ENCODE peak calls at places on chromosomes 4 and X, in eight cellular contexts. X is ELR, S is hypothalamus, E is kidney glomerular epithelial cell, U is sciatic nerve, Z is Right ventricle myocardium inferior, M is endothelial cell, B is tibial nerve. P is an unnamed sample.

GRCh38 chr4:2587215-2587823 is 50.9 kb downstream of the FAM193A start:
- DNase-seq in X (no peak), S (no peak), E (no peak), U (no peak), Z (no peak), M (no peak), B (no peak), P (no peak)

GRCh38 chr4:2071252-2071911 is 12.3 kb downstream of the NAT8L start:
- DNase-seq in X (no peak), S (peak), E (no peak), U (no peak), Z (peak), M (no peak), B (no peak), P (no peak)

GRCh38 chr4:182531555-182532162 is 288.5 kb downstream of the TENM3 start:
- DNase-seq in X (no peak), S (no peak), E (no peak), U (no peak), Z (no peak), M (no peak), B (no peak), P (no peak)

GRCh38 chrX:40082447-40083119 is 15.2 kb downstream of the BCOR start:
- DNase-seq in X (no peak), S (no peak), E (no peak), U (no peak), Z (no peak), M (no peak), B (no peak), P (no peak)

GRCh38 chrX:24259544-24260240 is 54.2 kb downstream of the SUPT20HL2 start:
- DNase-seq in X (peak), S (peak), E (peak), U (no peak), Z (no peak), M (peak), B (no peak), P (peak)

GRCh38 chrX:18464500-18464899 is 39.1 kb downstream of the CDKL5 start:
- DNase-seq in X (no peak), S (no peak), E (no peak), U (no peak), Z (no peak), M (no peak), B (no peak), P (no peak)

GRCh38 chr4:54363037-54363436 is 133.9 kb downstream of the PDGFRA start:
- DNase-seq in X (no peak), S (no peak), E (no peak), U (no peak), Z (no peak), M (no peak), B (no peak), P (no peak)

GRCh38 chrX:9538544-9539045 is 73.7 kb downstream of the TBL1X start:
- DNase-seq in X (no peak), S (no peak), E (no peak), U (no peak), Z (no peak), M (no peak), B (no peak), P (peak)

GRCh38 chrX:9342581-9343051 is 122.2 kb upstream of the TBL1X start:
- DNase-seq in X (peak), S (peak), E (peak), U (peak), Z (peak), M (peak), B (peak), P (peak)

GRCh38 chrX:45428816-45429215 is 228.1 kb upstream of the DIPK2B start:
- DNase-seq in X (no peak), S (no peak), E (no peak), U (no peak), Z (no peak), M (no peak), B (no peak), P (no peak)

P was measured in NCI-H1417 treated with DMSO at 0.1 percent for 48 hours.